ENCODE peak calls at places on chromosomes 12 and 14, in eight cellular contexts. D, A, X, O, E, S, G and J are unnamed samples.
A peak's percentile ranks its signal among the peaks of the same experiment; 100 is the strongest.

GRCh38 chr14:38254565-38255407 is 1.1 kb downstream of the CLEC14A start:
- DNase-seq in D (no peak), A (no peak), X (no peak), O (no peak), E (no peak), S (no peak), G (peak; percentile 13), J (no peak)

GRCh38 chr14:50062438-50063039 is 53.8 kb downstream of the VCPKMT start:
- DNase-seq in D (peak; percentile 63), A (no peak), X (peak; percentile 88), O (no peak), E (peak; percentile 37), S (no peak), G (no peak), J (no peak)

GRCh38 chr14:57939084-57939483 is 73.2 kb upstream of the SLC35F4 start:
- DNase-seq in D (no peak), A (no peak), X (no peak), O (no peak), E (no peak), S (no peak), G (no peak), J (no peak)

GRCh38 chr14:73744175-73744867 is 30.1 kb upstream of the PNMA1 start:
- DNase-seq in D (no peak), A (no peak), X (no peak), O (no peak), E (no peak), S (no peak), G (no peak), J (no peak)

GRCh38 chr14:96762650-96763049 is 34.5 kb upstream of the VRK1 start:
- DNase-seq in D (peak; percentile 76), A (no peak), X (peak; percentile 82), O (no peak), E (peak; percentile 80), S (no peak), G (no peak), J (peak; percentile 54)

GRCh38 chr12:99444859-99445316 is 202.7 kb upstream of the GARIN6 start:
- DNase-seq in D (peak; percentile 76), A (no peak), X (no peak), O (no peak), E (no peak), S (no peak), G (no peak), J (no peak)

GRCh38 chr12:57983858-57984505 is 42.6 kb downstream of the ATP23 start:
- DNase-seq in D (no peak), A (no peak), X (no peak), O (no peak), E (no peak), S (no peak), G (no peak), J (no peak)

GRCh38 chr14:56135001-56135400 is 16.8 kb downstream of the PELI2 start:
- DNase-seq in D (no peak), A (no peak), X (no peak), O (no peak), E (no peak), S (no peak), G (no peak), J (no peak)

GRCh38 chr14:52263190-52263589 is 4.3 kb upstream of the PTGDR start:
- DNase-seq in D (no peak), A (no peak), X (no peak), O (no peak), E (no peak), S (no peak), G (no peak), J (no peak)

GRCh38 chr12:102349079-102349478 is 131.3 kb downstream of the IGF1 start:
- DNase-seq in D (no peak), A (no peak), X (no peak), O (no peak), E (no peak), S (no peak), G (no peak), J (no peak)

GRCh38 chr14:89465894-89466293 is 48.9 kb upstream of the FOXN3 start:
- DNase-seq in D (no peak), A (no peak), X (no peak), O (no peak), E (no peak), S (no peak), G (no peak), J (no peak)

GRCh38 chr12:30990316-30990715 is 63.8 kb downstream of the TSPAN11 start:
- DNase-seq in D (no peak), A (no peak), X (no peak), O (no peak), E (no peak), S (no peak), G (no peak), J (no peak)

GRCh38 chr12:83514372-83514771 is 827.7 kb downstream of the TMTC2 start:
- DNase-seq in D (no peak), A (no peak), X (no peak), O (no peak), E (peak; percentile 15), S (no peak), G (no peak), J (peak; percentile 52)

GRCh38 chr14:90193925-90194324 is 62.4 kb upstream of the PSMC1 start:
- DNase-seq in D (peak; percentile 23), A (no peak), X (peak; percentile 34), O (no peak), E (peak; percentile 22), S (no peak), G (no peak), J (no peak)

GRCh38 chr12:56903374-56903773 is 30.8 kb downstream of the SDR9C7 start:
- DNase-seq in D (no peak), A (no peak), X (no peak), O (no peak), E (no peak), S (no peak), G (no peak), J (no peak)

GRCh38 chr14:97491697-97492096 is 694.5 kb downstream of the VRK1 start:
- DNase-seq in D (no peak), A (no peak), X (no peak), O (no peak), E (no peak), S (no peak), G (no peak), J (peak; percentile 27)

GRCh38 chr12:130880411-130880885 is 8.6 kb downstream of the RAN start:
- DNase-seq in D (no peak), A (no peak), X (peak; percentile 38), O (no peak), E (no peak), S (no peak), G (no peak), J (no peak)

GRCh38 chr12:27361372-27361771 is 28.7 kb downstream of the BMAL2 start:
- DNase-seq in D (no peak), A (no peak), X (no peak), O (no peak), E (no peak), S (no peak), G (no peak), J (no peak)

GRCh38 chr12:64147860-64148259 is 74.2 kb downstream of the KICS2 start:
- DNase-seq in D (no peak), A (no peak), X (no peak), O (no peak), E (no peak), S (no peak), G (no peak), J (no peak)

GRCh38 chr12:32171211-32171610 is 64.6 kb downstream of the BICD1 start:
- DNase-seq in D (no peak), A (no peak), X (no peak), O (no peak), E (no peak), S (no peak), G (no peak), J (no peak)

GRCh38 chr12:115661103-115661502 is 616.4 kb downstream of the MED13L start:
- DNase-seq in D (no peak), A (no peak), X (no peak), O (no peak), E (no peak), S (no peak), G (peak; percentile 32), J (peak; percentile 85)

GRCh38 chr12:64730585-64730964 is 28.6 kb downstream of the GNS start:
- DNase-seq in D (no peak), A (no peak), X (no peak), O (no peak), E (no peak), S (no peak), G (no peak), J (no peak)

GRCh38 chr12:55073043-55074022 is 52.9 kb upstream of the OR9K2 start:
- DNase-seq in D (peak; percentile 82), A (no peak), X (peak; percentile 79), O (peak; percentile 70), E (peak; percentile 66), S (no peak), G (peak; percentile 75), J (peak; percentile 34)

GRCh38 chr12:15910468-15910863 is 666 bp upstream of the DERA start:
- DNase-seq in D (no peak), A (no peak), X (no peak), O (no peak), E (no peak), S (no peak), G (no peak), J (no peak)
- H3K4me3 ChIP-seq in D (peak overlapping the region; percentile 58), A (peak overlapping the region; percentile 75), X (no peak overlapping the region), O (peak overlapping the region; percentile 73), E (peak overlapping the region; percentile 85), S (no peak overlapping the region), G (peak overlapping the region; percentile 80), J (no peak overlapping the region)

DNA sequence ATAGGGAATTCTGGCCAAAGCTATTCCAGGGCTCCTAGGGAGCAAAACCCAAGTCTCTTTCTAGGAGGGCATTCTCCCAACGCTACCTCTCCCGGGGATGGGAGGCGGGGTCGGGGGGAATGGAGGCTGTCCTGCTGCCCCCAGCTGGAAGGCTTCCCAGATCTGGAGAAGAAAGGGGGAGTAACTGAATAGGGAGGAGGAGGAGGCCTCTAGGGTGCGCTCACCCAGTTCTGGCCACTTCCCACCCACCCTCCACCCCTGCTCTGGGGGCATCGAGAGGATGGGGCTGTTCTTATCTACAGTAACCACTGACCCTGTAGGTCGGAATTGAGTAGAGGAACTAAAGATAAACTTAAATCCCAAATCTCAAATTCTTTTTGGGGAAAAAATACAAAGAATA is 577 bp upstream of the RNASE1 start:
- DNase-seq in D (no peak), A (no peak), X (peak; percentile 65), O (no peak), E (no peak), S (no peak), G (peak; percentile 19), J (no peak)
- TF ChIP-seq CTCF in D (no peak), A (no peak), X (peak; percentile 37), O (no peak), E (no peak), S (no peak), G (no peak), J (no peak)

DNA sequence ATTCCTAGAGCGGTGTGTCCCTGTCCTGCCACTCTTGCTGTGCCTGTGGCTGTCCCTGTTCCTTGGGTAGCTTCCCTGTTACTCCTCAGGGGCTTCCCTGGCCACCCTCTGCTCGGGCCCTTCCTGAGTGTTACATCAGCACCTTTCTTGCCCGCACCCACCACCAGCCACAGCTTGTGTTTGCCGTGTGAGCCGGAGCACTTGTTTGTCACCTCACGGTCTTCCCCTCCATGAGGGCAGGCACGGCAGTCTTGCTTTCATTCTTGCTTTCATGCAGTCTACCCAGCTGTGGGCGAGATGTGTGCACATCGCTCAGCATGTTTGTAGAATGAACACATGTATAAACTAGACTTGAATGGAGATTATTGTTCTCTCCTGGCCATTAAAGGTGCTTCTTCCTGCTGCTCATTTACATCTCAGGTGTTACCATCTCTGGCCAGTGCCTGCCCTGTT is 42.0 kb downstream of the TRAF3 start:
- DNase-seq in D (no peak), A (no peak), X (no peak), O (no peak), E (no peak), S (no peak), G (no peak), J (no peak)
- H3K4me3 ChIP-seq in D (no peak overlapping the region), A (peak overlapping the region; percentile 24), X (no peak overlapping the region), O (no peak overlapping the region), E (no peak overlapping the region), S (no peak overlapping the region), G (no peak overlapping the region), J (no peak overlapping the region)

GRCh38 chr12:104455594-104456416 is 943 bp upstream of the CHST11 start:
- DNase-seq in D (no peak), A (no peak), X (no peak), O (no peak), E (no peak), S (no peak), G (no peak), J (no peak)
- TF ChIP-seq CTCF in D (no peak), A (no peak), X (no peak), O (no peak), E (no peak), S (no peak), G (no peak), J (no peak)